ENCODE peak calls at places on chromosomes 16 and 17, in six cellular contexts. B is H9, S is mesendoderm, R is mesenchymal stem cell, I is IMR-90, C is H1. V is an unnamed sample.
A peak's percentile ranks its signal among the peaks of the same experiment; 100 is the strongest.

GRCh38 chr16:17328971-17329370 is 141.8 kb downstream of the XYLT1 start:
- DNase-seq in B (no peak), S (no peak), R (no peak), I (no peak), C (no peak), V (no peak)

GRCh38 chr16:24729967-24730815 is 740 bp downstream of the TNRC6A start:
- DNase-seq in B (no peak), S (peak; percentile 38), R (peak; percentile 49), I (peak; percentile 18), C (no peak), V (peak; percentile 20)

GRCh38 chr16:56617212-56618085 is 8.1 kb upstream of the MT1E start:
- DNase-seq in B (peak; percentile 76), S (no peak), R (peak; percentile 66), I (peak; percentile 57), C (peak; percentile 70), V (no peak)

GRCh38 chr17:17495448-17496188 is 577 bp downstream of the RASD1 start:
- DNase-seq in B (no peak), S (peak; percentile 37), R (no peak), I (peak; percentile 4), C (peak; percentile 67), V (peak; percentile 42)

GRCh38 chr17:33112763-33113162 is 121.1 kb downstream of the SPACA3 start:
- DNase-seq in B (no peak), S (peak; percentile 44), R (no peak), I (peak; percentile 18), C (no peak), V (no peak)

GRCh38 chr17:17926036-17926435 is 46.2 kb downstream of the TOM1L2 start:
- DNase-seq in B (no peak), S (no peak), R (no peak), I (no peak), C (no peak), V (no peak)

GRCh38 chr17:54967621-54968258 is 714 bp downstream of the COX11 start:
- DNase-seq in B (no peak), S (peak; percentile 67), R (peak; percentile 39), I (peak; percentile 27), C (no peak), V (no peak)

GRCh38 chr16:2963611-2964415 is at the start of gene KREMEN2:
- DNase-seq in B (peak; percentile 90), S (peak; percentile 90), R (peak; percentile 45), I (no peak), C (peak; percentile 87), V (peak; percentile 64)

GRCh38 chr17:1498869-1499268 is 6.4 kb upstream of the MYO1C start:
- DNase-seq in B (no peak), S (no peak), R (peak; percentile 97), I (peak; percentile 90), C (no peak), V (no peak)

GRCh38 chr16:67431077-67431804 is at the start of gene HSD11B2:
- DNase-seq in B (peak; percentile 81), S (peak; percentile 76), R (peak; percentile 54), I (peak; percentile 45), C (peak; percentile 78), V (peak; percentile 48)

GRCh38 chr16:84502581-84502980 is 1.9 kb downstream of the MEAK7 start:
- DNase-seq in B (no peak), S (no peak), R (no peak), I (no peak), C (no peak), V (no peak)

GRCh38 chr16:66705790-66706505 is 9.4 kb upstream of the CMTM4 start:
- DNase-seq in B (no peak), S (no peak), R (peak; percentile 66), I (peak; percentile 44), C (no peak), V (no peak)

GRCh38 chr17:77036841-77037381 is 103.9 kb upstream of the SEC14L1 start:
- DNase-seq in B (no peak), S (no peak), R (no peak), I (no peak), C (no peak), V (no peak)

DNA sequence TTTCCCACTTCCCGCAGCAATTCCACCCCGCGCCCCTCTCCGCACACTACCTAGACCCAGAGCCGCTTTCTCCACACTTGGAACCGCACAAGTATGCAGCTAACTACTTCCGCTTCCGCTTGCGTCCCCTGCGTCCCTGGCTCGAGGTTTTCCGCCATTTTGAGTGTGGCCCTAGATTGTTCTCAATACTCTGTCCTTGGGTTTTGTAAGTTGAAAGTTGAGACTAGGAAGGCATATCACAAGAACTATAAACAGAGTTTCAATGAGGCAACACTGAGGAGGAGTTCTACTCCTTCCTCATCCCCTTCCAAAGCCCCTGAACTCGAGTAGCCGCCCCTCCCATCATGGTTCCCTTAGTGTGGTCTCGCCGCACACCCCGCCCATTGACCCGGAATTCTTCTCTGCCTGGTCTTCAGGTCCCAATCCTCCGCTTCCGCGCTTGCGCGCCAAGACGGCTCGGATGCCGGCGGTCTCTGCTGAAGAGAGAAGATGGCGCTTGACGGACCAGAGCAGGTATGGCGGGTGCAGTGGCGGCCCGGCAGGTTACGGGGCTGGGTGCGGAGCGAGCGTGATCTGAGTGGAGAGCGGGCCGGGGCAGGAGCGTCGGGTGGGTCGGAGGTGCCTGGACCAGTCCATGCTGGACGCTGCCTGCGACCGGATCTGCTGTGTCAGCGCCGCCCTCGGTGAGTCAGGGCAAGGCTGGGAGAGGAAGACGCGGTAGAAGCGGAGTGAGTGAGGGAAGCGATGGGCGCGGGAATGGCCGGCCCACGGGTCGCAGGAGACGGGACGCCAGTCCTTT is at the start of the genes FTSJ3 and PSMC5:
- DNase-seq in B (peak; percentile 98), S (peak; percentile 97), R (peak; percentile 98), I (peak; percentile 93), C (peak; percentile 92), V (peak; percentile 92)
- H2BK120ac ChIP-seq in B (no peak within 1 kb of the TSS), S (no peak within 1 kb of the TSS), R (peak within 1 kb of the TSS; percentile 45), I (peak within 1 kb of the TSS; percentile 99), C (peak within 1 kb of the TSS; percentile 66), V (no peak within 1 kb of the TSS)

DNA sequence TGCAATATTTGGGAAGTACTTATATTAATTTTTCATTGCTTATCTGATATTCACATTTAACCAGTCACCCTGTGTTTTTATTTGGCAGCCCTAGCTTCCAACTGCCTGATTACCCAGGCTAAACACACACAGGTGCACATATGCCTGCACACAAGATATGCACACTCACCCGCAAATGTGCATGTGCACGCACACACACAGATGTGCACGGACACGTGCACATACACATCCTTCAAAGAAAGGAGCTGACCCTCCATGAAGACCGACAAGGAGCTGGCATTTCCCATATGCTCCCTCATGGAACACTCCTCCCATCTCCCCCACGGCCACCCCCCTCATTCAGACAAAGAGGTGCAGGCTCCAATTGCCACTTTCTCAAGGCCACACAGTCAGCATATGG is 242.2 kb downstream of the ENGASE start:
- DNase-seq in B (no peak), S (no peak), R (no peak), I (no peak), C (no peak), V (no peak)
- H3K23ac ChIP-seq in B (no peak overlapping the region), S (no peak overlapping the region), R (no peak overlapping the region), I (no peak overlapping the region), C (no peak overlapping the region), V (no peak overlapping the region)

GRCh38 chr16:23384878-23385277 is 68.1 kb downstream of the COG7 start:
- DNase-seq in B (no peak), S (no peak), R (no peak), I (no peak), C (no peak), V (no peak)

GRCh38 chr16:23382279-23382678 is 70.7 kb downstream of the COG7 start:
- DNase-seq in B (no peak), S (no peak), R (no peak), I (no peak), C (no peak), V (no peak)

GRCh38 chr16:23380501-23380951 is 72.5 kb downstream of the COG7 start:
- DNase-seq in B (no peak), S (no peak), R (no peak), I (no peak), C (no peak), V (no peak)

GRCh38 chr16:23385441-23385840 is 67.5 kb downstream of the COG7 start:
- DNase-seq in B (no peak), S (no peak), R (no peak), I (no peak), C (no peak), V (no peak)

DNA sequence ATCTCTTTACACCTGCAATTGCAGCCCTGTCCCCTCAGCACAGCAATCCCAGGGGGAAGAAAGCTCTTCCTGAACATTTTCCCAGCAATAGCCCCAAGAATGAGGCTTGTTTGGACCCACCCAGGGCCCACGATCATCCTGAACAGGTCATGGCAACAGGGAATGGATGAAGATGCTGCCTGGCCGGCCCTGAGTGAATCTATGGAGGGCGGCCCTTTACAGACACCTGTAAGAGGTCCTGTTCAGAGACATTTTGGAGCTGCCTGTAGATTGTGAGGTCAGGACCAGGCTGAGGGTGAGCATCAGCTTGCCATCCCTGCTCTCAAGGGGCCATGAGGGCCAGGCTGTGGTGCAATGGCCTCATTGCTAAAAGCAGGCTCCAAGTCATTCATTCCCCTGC is 69.1 kb downstream of the COG7 start:
- DNase-seq in B (no peak), S (no peak), R (no peak), I (no peak), C (no peak), V (no peak)
- H3K4ac ChIP-seq in B (no peak overlapping the region), S (no peak overlapping the region), R (no peak overlapping the region), I (no peak overlapping the region), C (no peak overlapping the region), V (no peak overlapping the region)

GRCh38 chr17:42424991-42425610 is 2.0 kb upstream of the CAVIN1 start:
- DNase-seq in B (no peak), S (no peak), R (peak; percentile 44), I (peak; percentile 36), C (no peak), V (no peak)

GRCh38 chr17:42422958-42423712 is at the start of gene CAVIN1:
- DNase-seq in B (peak; percentile 99), S (peak; percentile 94), R (peak; percentile 96), I (peak; percentile 98), C (peak; percentile 94), V (peak; percentile 93)

GRCh38 chr17:42422412-42422957 is 571 bp downstream of the CAVIN1 start:
- DNase-seq in B (peak; percentile 71), S (peak; percentile 68), R (peak; percentile 62), I (peak; percentile 32), C (peak; percentile 70), V (no peak)

GRCh38 chr17:42423766-42424165 is 710 bp upstream of the CAVIN1 start:
- DNase-seq in B (no peak), S (no peak), R (no peak), I (no peak), C (no peak), V (no peak)

GRCh38 chr17:42421479-42422332 is 1.4 kb downstream of the CAVIN1 start:
- DNase-seq in B (peak; percentile 57), S (no peak), R (peak; percentile 68), I (peak; percentile 81), C (no peak), V (no peak)
- H2BK120ac ChIP-seq in B (no peak overlapping the region), S (no peak overlapping the region), R (peak overlapping the region; percentile 87), I (peak overlapping the region; percentile 82), C (no peak overlapping the region), V (no peak overlapping the region)

GRCh38 chr16:85569615-85570212 is 43.4 kb upstream of the GSE1 start:
- DNase-seq in B (peak; percentile 80), S (peak; percentile 88), R (peak; percentile 92), I (peak; percentile 78), C (no peak), V (no peak)
- H3K23ac ChIP-seq in B (no peak overlapping the region), S (no peak overlapping the region), R (no peak overlapping the region), I (no peak overlapping the region), C (no peak overlapping the region), V (no peak overlapping the region)

V was measured in neuronal stem cell.